ENCODE peak calls at places on chromosomes 5 and 9, in nine cellular contexts. L, F, S, X, B, H, R, N and D are unnamed samples.

GRCh38 chr5:105868038-105868775 is 1802.5 kb downstream of the EFNA5 start:
- DNase-seq in N (no peak), B (no peak), X (peak), F (no peak), S (no peak), R (peak), L (peak), H (no peak), D (no peak)

GRCh38 chr5:123559434-123559775 is 47.4 kb downstream of the CSNK1G3 start:
- DNase-seq in S (no peak), X (no peak), N (no peak), L (peak), B (no peak), F (no peak), R (peak), H (no peak), D (no peak)

GRCh38 chr5:181133610-181134231 is 2.8 kb upstream of the OR2V1 start:
- DNase-seq in H (no peak), F (peak), X (peak), S (peak), L (peak), N (no peak), R (peak), B (no peak), D (peak)

GRCh38 chr5:31124026-31124425 is 69.5 kb upstream of the CDH6 start:
- DNase-seq in H (no peak), L (no peak), X (peak), N (no peak), B (no peak), S (no peak), F (no peak), R (no peak), D (no peak)

GRCh38 chr5:123382252-123382651 is 41.0 kb downstream of the CEP120 start:
- DNase-seq in F (no peak), H (no peak), B (no peak), R (no peak), L (no peak), N (no peak), X (no peak), S (no peak), D (no peak)

GRCh38 chr5:177393206-177393765 is 7.2 kb downstream of the PFN3 start:
- DNase-seq in S (no peak), L (no peak), H (no peak), N (no peak), R (no peak), X (no peak), B (no peak), F (no peak), D (no peak)

GRCh38 chr9:121852646-121853616 is 201.5 kb downstream of the DAB2IP start:
- DNase-seq in N (no peak), R (peak), F (no peak), S (no peak), B (no peak), H (peak), X (no peak), L (peak), D (no peak)

GRCh38 chr9:14380061-14380836 is 66.3 kb upstream of the NFIB start:
- DNase-seq in H (no peak), N (no peak), L (no peak), F (no peak), R (no peak), B (no peak), S (no peak), X (no peak), D (peak)

GRCh38 chr9:104863180-104863883 is 64.6 kb downstream of the ABCA1 start:
- DNase-seq in S (peak), L (peak), X (peak), R (peak), B (no peak), F (peak), N (peak), H (no peak), D (peak)

GRCh38 chr9:92943062-92943616 is 4.2 kb upstream of the FGD3 start:
- DNase-seq in X (no peak), N (no peak), S (no peak), H (no peak), F (no peak), R (no peak), B (peak), L (no peak), D (no peak)

GRCh38 chr9:135480071-135480941 is 724 bp downstream of the PPP1R26 start:
- DNase-seq in H (no peak), N (no peak), X (peak), B (no peak), R (peak), L (peak), S (no peak), F (peak), D (no peak)

GRCh38 chr5:154365823-154366222 is 80.0 kb upstream of the SAP30L start:
- DNase-seq in S (no peak), F (peak), H (no peak), N (no peak), X (peak), B (no peak), R (peak), L (peak), D (no peak)

GRCh38 chr9:110021891-110022290 is 186.1 kb downstream of the C9orf152 start:
- DNase-seq in N (no peak), F (no peak), L (no peak), X (no peak), S (no peak), B (no peak), H (no peak), R (no peak), D (peak)

GRCh38 chr5:126188804-126189203 is 234.4 kb upstream of the GRAMD2B start:
- DNase-seq in R (no peak), N (no peak), X (peak), S (no peak), F (no peak), B (no peak), L (no peak), H (no peak), D (no peak)

GRCh38 chr5:150700298-150700599 is 613 bp downstream of the RBM22 start:
- DNase-seq in N (no peak), L (no peak), X (no peak), B (no peak), S (peak), H (no peak), F (no peak), R (no peak), D (no peak)
- H3K4me3 ChIP-seq in N (peak), L (peak), X (peak), B (peak), S (peak), H (peak), F (peak), R (peak), D (peak)

GRCh38 chr5:68287976-68288755 is 72.6 kb downstream of the PIK3R1 start:
- DNase-seq in R (peak), S (no peak), N (no peak), L (peak), B (peak), H (peak), X (peak), F (peak), D (peak)
- TF ChIP-seq CTCF in R (no peak), S (no peak), N (no peak), L (no peak), B (no peak), H (no peak), X (no peak), F (no peak), D (no peak)

DNA sequence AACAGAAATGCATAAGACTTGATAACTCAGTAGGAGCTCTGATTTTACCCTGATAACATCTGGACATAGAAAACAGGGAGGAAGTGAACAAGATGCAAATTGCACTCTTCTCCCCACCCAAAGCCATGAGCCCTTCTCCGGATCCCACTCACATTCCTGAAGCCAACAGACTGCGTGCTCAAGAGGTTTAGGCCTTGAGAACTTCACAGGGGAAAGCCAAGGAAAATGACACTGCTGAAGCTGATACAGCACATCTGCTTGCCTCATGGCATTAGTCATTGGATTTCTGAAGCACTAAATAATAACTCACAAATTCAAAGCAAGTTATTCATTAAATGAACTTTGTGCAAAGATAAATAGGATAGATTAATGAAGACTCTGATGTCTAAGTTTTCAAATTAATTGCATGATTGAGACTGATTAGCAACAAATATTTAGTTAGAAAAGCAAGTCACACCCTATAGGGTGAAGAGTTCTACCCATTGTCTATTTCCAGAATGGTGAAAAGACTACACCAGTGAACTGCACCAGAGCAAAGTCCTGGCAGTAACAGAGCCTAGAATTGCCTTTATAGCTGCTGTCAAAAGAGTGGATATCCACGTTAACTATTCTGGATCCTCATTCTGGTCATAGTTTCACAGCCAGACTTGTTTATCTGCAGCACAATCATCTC is 432.3 kb upstream of the RGMB start:
- DNase-seq in L (peak), F (peak), B (no peak), N (peak), R (peak), X (peak), H (no peak), S (no peak), D (no peak)
- H3K4me3 ChIP-seq in L (no peak), F (no peak), B (no peak), N (no peak), R (no peak), X (no peak), H (no peak), S (no peak), D (no peak)

DNA sequence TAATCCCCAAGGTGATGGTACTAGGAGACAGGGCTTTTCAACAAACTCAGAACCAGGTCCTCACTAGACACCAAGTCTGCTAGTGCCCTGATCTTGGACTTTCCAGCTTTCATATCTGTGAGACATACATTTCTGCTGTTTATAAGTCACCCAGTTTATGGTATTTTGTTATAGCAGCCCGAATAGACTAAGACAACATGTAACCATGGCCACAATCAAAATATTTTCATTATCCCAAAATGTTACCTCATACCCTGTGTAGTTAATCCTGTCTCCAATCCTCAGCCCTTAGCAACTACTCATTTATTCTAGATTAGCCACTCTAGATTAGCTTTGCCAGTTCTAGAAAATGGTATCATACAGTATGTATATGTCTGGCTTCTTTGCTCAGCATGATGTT is 6.3 kb upstream of the ATG10 start:
- DNase-seq in X (peak), N (no peak), L (no peak), H (no peak), S (no peak), B (no peak), R (peak), F (no peak), D (no peak)
- TF ChIP-seq CTCF in X (no peak), N (no peak), L (no peak), H (no peak), S (no peak), B (no peak), R (no peak), F (no peak), D (no peak)

GRCh38 chr5:96893342-96893741 is 17.0 kb downstream of the ERAP2 start:
- DNase-seq in H (no peak), R (peak), B (no peak), F (peak), S (no peak), N (peak), X (peak), L (peak), D (no peak)
- H3K4me3 ChIP-seq in H (no peak), R (no peak), B (no peak), F (no peak), S (no peak), N (no peak), X (no peak), L (no peak), D (no peak)

DNA sequence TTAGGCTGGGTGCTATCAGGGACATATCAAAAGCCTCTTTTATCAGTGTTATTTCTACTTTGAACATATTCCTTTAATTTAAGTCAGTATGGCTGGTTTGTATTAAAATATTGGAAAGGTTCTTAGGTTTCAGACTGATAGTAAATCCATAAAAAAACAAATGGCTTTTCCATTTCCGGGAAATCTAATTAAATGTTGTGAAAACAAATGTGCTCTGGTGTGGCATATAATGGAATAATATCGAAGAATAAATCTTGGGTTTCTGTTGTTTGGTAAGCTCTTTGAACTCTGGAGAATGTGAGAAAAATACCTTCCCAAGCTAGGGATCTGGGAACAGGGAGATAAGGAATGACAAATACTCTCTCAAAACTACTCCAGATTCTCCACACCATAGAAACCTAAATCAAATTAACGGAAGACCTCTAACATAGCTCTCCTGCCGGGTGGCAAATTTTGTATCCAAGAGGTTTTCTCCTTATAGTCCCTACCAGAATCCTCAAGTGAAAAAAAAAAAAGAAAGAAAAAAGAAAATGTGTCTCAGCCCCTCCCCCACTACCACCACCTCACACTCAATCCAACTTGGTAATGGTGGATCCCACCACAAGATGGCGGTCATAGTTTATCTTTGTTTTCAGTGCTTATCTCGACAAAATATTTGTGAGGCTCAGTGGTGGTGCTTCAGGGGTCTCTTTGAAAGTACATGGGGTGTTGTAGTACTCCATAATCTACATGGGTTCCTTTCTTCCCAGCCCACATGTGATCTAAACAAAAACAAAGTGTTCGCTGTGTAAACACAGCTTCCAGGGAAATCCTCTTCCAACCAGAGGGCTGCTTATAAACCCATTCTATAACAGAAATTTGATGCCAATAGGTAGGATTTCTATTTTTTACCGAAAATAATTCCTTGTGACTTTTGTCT is 54.6 kb upstream of the FST start:
- DNase-seq in S (peak), X (no peak), R (peak), L (no peak), F (no peak), N (no peak), H (no peak), B (no peak), D (peak)
- TF ChIP-seq CTCF in S (peak), X (no peak), R (no peak), L (peak), F (peak), N (no peak), H (no peak), B (no peak), D (peak)